ENCODE peak calls at places on chromosomes 5 and 9, in eight cellular contexts. B is progenitor cell of endocrine pancreas; N is activated T-cell treated with anti-CD3 and anti-CD28 coated beads for 1 hour; M is activated CD4-positive, alpha-beta memory T cell treated with anti-CD3 and anti-CD28 coated beads, Interleukin-2, amount 10 ng/mL, durations not matched to agents 7 days and 5 days; D is NCI-H69; J is G401; F is amniotic epithelial cell; A is effector memory CD8-positive, alpha-beta T cell. C is an unnamed sample.

GRCh38 chr5:72955768-72956323 is at the start of gene FCHO2:
- DNase-seq in B (peak; percentile 98), N (peak; percentile 98), M (peak; percentile 94), D (peak; percentile 98), J (peak; percentile 93), F (peak; percentile 87), A (peak; percentile 92), C (peak; percentile 90)

GRCh38 chr5:72531496-72532190 is 24.4 kb upstream of the ZNF366 start:
- DNase-seq in B (no peak), N (no peak), M (no peak), D (no peak), J (no peak), F (peak; percentile 40), A (no peak), C (no peak)

GRCh38 chr5:33049845-33050244 is 338.7 kb downstream of the NPR3 start:
- DNase-seq in B (no peak), N (no peak), M (no peak), D (no peak), J (no peak), F (peak; percentile 85), A (no peak), C (no peak)

GRCh38 chr9:115978739-115979138 is 174.9 kb upstream of the PAPPA start:
- DNase-seq in B (no peak), N (no peak), M (no peak), D (peak; percentile 45), J (no peak), F (peak; percentile 88), A (no peak), C (no peak)

GRCh38 chr5:135038829-135039525 is 4.9 kb upstream of the PITX1 start:
- DNase-seq in B (no peak), N (no peak), M (no peak), D (no peak), J (no peak), F (no peak), A (no peak), C (no peak)

GRCh38 chr9:16721972-16722371 is 148.5 kb downstream of the BNC2 start:
- DNase-seq in B (no peak), N (no peak), M (no peak), D (peak; percentile 75), J (no peak), F (peak; percentile 89), A (no peak), C (no peak)

GRCh38 chr5:150434502-150434901 is 15.0 kb downstream of the RPS14 start:
- DNase-seq in B (no peak), N (no peak), M (no peak), D (no peak), J (no peak), F (peak; percentile 98), A (no peak), C (no peak)

GRCh38 chr5:139004374-139005307 is 129.5 kb upstream of the LRRTM2 start:
- DNase-seq in B (no peak), N (no peak), M (no peak), D (no peak), J (no peak), F (peak; percentile 12), A (no peak), C (no peak)

GRCh38 chr9:127555830-127556820 is 56.0 kb upstream of the STXBP1 start:
- DNase-seq in B (no peak), N (peak; percentile 24), M (peak; percentile 91), D (peak; percentile 83), J (no peak), F (peak; percentile 96), A (peak; percentile 25), C (no peak)

GRCh38 chr9:122822958-122823357 is 5.4 kb downstream of the PDCL start:
- DNase-seq in B (no peak), N (no peak), M (no peak), D (no peak), J (no peak), F (no peak), A (no peak), C (no peak)

GRCh38 chr5:170632985-170633234 is 129.1 kb downstream of the KCNIP1 start:
- DNase-seq in B (peak; percentile 77), N (peak; percentile 44), M (peak; percentile 52), D (peak; percentile 78), J (no peak), F (no peak), A (peak; percentile 40), C (peak; percentile 60)

GRCh38 chr9:135062254-135062653 is 25.2 kb upstream of the OLFM1 start:
- DNase-seq in B (no peak), N (no peak), M (no peak), D (no peak), J (no peak), F (no peak), A (no peak), C (no peak)

GRCh38 chr5:100430268-100430900 is 104.8 kb upstream of the FAM174A start:
- DNase-seq in B (peak; percentile 11), N (peak; percentile 16), M (peak; percentile 51), D (peak; percentile 56), J (peak; percentile 21), F (peak; percentile 15), A (peak; percentile 30), C (no peak)

GRCh38 chr9:107644774-107645463 is 155.3 kb upstream of the KLF4 start:
- DNase-seq in B (no peak), N (no peak), M (no peak), D (peak; percentile 45), J (no peak), F (no peak), A (no peak), C (no peak)

GRCh38 chr5:149041242-149041641 is 21.6 kb downstream of the SH3TC2 start:
- DNase-seq in B (no peak), N (no peak), M (no peak), D (no peak), J (peak; percentile 67), F (no peak), A (no peak), C (no peak)

C was measured in NCI-H1930.